ENCODE peak calls at places on chromosomes 1 and 21, in ten cellular contexts. W is astrocyte of the spinal cord, S is RWPE1, C is heart left ventricle, K is neural crest cell, U is thoracic aorta, F is heart right ventricle, J is Caco-2, Q is fibroblast of mammary gland, G is foreskin fibroblast. D is an unnamed sample.

GRCh38 chr21:43782741-43783700 is 6.4 kb upstream of the RRP1 start:
- DNase-seq in W (no peak), S (peak; percentile 35), C (no peak), K (no peak), U (no peak), F (no peak), J (peak; percentile 47), Q (no peak), G (peak; percentile 35), D (no peak)

GRCh38 chr1:226308166-226308722 is 720 bp downstream of the LIN9 start:
- DNase-seq in W (peak; percentile 6), S (peak; percentile 58), C (peak; percentile 70), K (peak; percentile 32), U (no peak), F (no peak), J (no peak), Q (no peak), G (no peak), D (no peak)

GRCh38 chr21:34073749-34074282 is 438 bp downstream of the MRPS6 start:
- DNase-seq in W (no peak), S (peak; percentile 15), C (peak; percentile 66), K (peak; percentile 16), U (no peak), F (peak; percentile 58), J (peak; percentile 30), Q (no peak), G (peak; percentile 69), D (peak; percentile 65)

GRCh38 chr1:150550222-150551048 is 1.2 kb downstream of the ADAMTSL4 start:
- DNase-seq in W (no peak), S (no peak), C (peak; percentile 65), K (no peak), U (no peak), F (no peak), J (peak; percentile 49), Q (peak; percentile 39), G (peak; percentile 59), D (no peak)

GRCh38 chr1:112716133-112716720 is 1.1 kb upstream of the PPM1J start:
- DNase-seq in W (peak; percentile 90), S (peak; percentile 81), C (peak; percentile 86), K (peak; percentile 91), U (no peak), F (peak; percentile 82), J (peak; percentile 84), Q (peak; percentile 91), G (peak; percentile 95), D (peak; percentile 92)

GRCh38 chr1:7462627-7463026 is 308.5 kb upstream of the VAMP3 start:
- DNase-seq in W (no peak), S (no peak), C (no peak), K (no peak), U (no peak), F (no peak), J (no peak), Q (no peak), G (no peak), D (no peak)

GRCh38 chr1:151981178-151981525 is 12.5 kb downstream of the S100A10 start:
- DNase-seq in W (peak; percentile 57), S (no peak), C (no peak), K (no peak), U (no peak), F (no peak), J (no peak), Q (peak; percentile 37), G (no peak), D (no peak)

GRCh38 chr1:217004776-217005436 is 281.7 kb upstream of the ESRRG start:
- DNase-seq in W (no peak), S (no peak), C (no peak), K (no peak), U (no peak), F (no peak), J (no peak), Q (no peak), G (no peak), D (no peak)

GRCh38 chr1:180131510-180131909 is 23.2 kb upstream of the QSOX1 start:
- DNase-seq in W (peak; percentile 80), S (no peak), C (no peak), K (no peak), U (no peak), F (no peak), J (no peak), Q (peak; percentile 95), G (peak; percentile 97), D (no peak)

GRCh38 chr1:168565825-168566224 is 10.6 kb upstream of the XCL1 start:
- DNase-seq in W (no peak), S (no peak), C (no peak), K (no peak), U (no peak), F (no peak), J (no peak), Q (no peak), G (no peak), D (no peak)

GRCh38 chr1:167221804-167222610 is 1.3 kb downstream of the POU2F1 start:
- DNase-seq in W (peak; percentile 82), S (peak; percentile 41), C (peak; percentile 71), K (peak; percentile 45), U (peak; percentile 17), F (peak; percentile 62), J (peak; percentile 71), Q (peak; percentile 82), G (peak; percentile 81), D (peak; percentile 60)

GRCh38 chr1:205633421-205633976 is 1.7 kb upstream of the ELK4 start:
- DNase-seq in W (no peak), S (peak; percentile 34), C (no peak), K (no peak), U (no peak), F (no peak), J (no peak), Q (peak; percentile 75), G (peak; percentile 45), D (no peak)

GRCh38 chr21:27586986-27587385 is 620.1 kb upstream of the ADAMTS5 start:
- DNase-seq in W (no peak), S (no peak), C (no peak), K (no peak), U (no peak), F (no peak), J (no peak), Q (no peak), G (no peak), D (no peak)

GRCh38 chr1:200979574-200980451 is 43.7 kb downstream of the KIF21B start:
- DNase-seq in W (no peak), S (peak; percentile 66), C (no peak), K (peak; percentile 75), U (no peak), F (no peak), J (peak; percentile 48), Q (peak; percentile 19), G (peak; percentile 17), D (peak; percentile 45)

GRCh38 chr1:210298936-210299335 is 29.8 kb upstream of the HHAT start:
- DNase-seq in W (no peak), S (no peak), C (no peak), K (no peak), U (no peak), F (no peak), J (no peak), Q (no peak), G (no peak), D (no peak)

GRCh38 chr1:167503626-167504458 is 14.5 kb downstream of the CD247 start:
- DNase-seq in W (no peak), S (no peak), C (no peak), K (no peak), U (no peak), F (no peak), J (no peak), Q (no peak), G (no peak), D (no peak)

GRCh38 chr1:40978886-40979240 is 633 bp upstream of the CTPS1 start:
- DNase-seq in W (no peak), S (no peak), C (no peak), K (no peak), U (no peak), F (no peak), J (no peak), Q (no peak), G (no peak), D (no peak)

GRCh38 chr1:202192770-202193613 is 607 bp upstream of the LGR6 start:
- DNase-seq in W (peak; percentile 39), S (peak; percentile 67), C (peak; percentile 70), K (peak; percentile 80), U (no peak), F (peak; percentile 62), J (peak; percentile 80), Q (peak; percentile 44), G (peak; percentile 72), D (peak; percentile 83)

GRCh38 chr21:20882462-20883415 is 115.5 kb upstream of the NCAM2 start:
- DNase-seq in W (peak; percentile 54), S (peak; percentile 37), C (no peak), K (peak; percentile 51), U (no peak), F (no peak), J (peak; percentile 45), Q (peak; percentile 51), G (peak; percentile 37), D (peak; percentile 53)
- TF ChIP-seq CTCF in W (peak; percentile 62), S (peak; percentile 63), C (peak; percentile 20), K (peak; percentile 86), U (no peak), F (peak; percentile 49), J (peak; percentile 48), Q (peak; percentile 62), G (peak; percentile 53), D (peak; percentile 72)

DNA sequence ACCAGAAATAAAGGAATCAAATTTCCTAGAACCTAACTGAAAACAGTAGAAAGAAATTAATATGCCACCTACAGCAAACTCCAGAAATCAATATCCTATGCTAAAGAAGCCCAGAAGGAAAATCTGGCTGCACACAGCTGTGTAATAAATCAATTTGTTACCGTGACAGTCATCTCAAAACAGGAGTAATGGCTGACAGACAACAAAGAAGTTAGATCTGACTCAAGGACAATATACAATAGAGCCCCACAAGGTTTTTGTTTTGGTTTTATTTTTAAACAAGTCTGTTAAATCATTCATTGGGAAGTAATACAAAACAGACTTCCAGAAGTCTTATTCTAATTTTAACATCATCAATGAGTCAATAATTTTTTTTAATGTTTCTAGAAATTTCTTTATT is 168.4 kb downstream of the RERE start:
- DNase-seq in W (no peak), S (no peak), C (no peak), K (no peak), U (no peak), F (no peak), J (no peak), Q (no peak), G (no peak), D (no peak)
- TF ChIP-seq CTCF in W (no peak), S (no peak), C (no peak), K (no peak), U (no peak), F (no peak), J (no peak), Q (no peak), G (no peak), D (no peak)

GRCh38 chr1:235056937-235057336 is 71.7 kb downstream of the TOMM20 start:
- DNase-seq in W (no peak), S (peak; percentile 87), C (no peak), K (no peak), U (no peak), F (no peak), J (no peak), Q (peak; percentile 42), G (no peak), D (no peak)
- TF ChIP-seq CTCF in W (no peak), S (peak; percentile 57), C (no peak), K (no peak), U (no peak), F (no peak), J (no peak), Q (no peak), G (no peak), D (no peak)

GRCh38 chr21:25360593-25360992 is 246.7 kb downstream of the MRPL39 start:
- DNase-seq in W (no peak), S (no peak), C (no peak), K (no peak), U (no peak), F (no peak), J (peak; percentile 1), Q (peak; percentile 12), G (peak; percentile 18), D (no peak)
- TF ChIP-seq CTCF in W (peak; percentile 32), S (no peak), C (no peak), K (no peak), U (no peak), F (no peak), J (no peak), Q (peak; percentile 46), G (peak; percentile 15), D (no peak)

D was measured in nephron progenitor cell.